ENCODE peak calls at places on chromosome 7, in ten cellular contexts. A is GM13977; U is CD4-positive, alpha-beta T cell; B is Peyer's patch; J is BE2C; Z is bronchial epithelial cell; Q is progenitor cell of endocrine pancreas; M is left ventricle myocardium inferior; W is uterus; S is lower leg skin. R is an unnamed sample.
A peak's percentile ranks its signal among the peaks of the same experiment; 100 is the strongest.

GRCh38 chr7:64869912-64870562 is 33.0 kb upstream of the ZNF273 start:
- DNase-seq in A (no peak), U (no peak), B (peak; percentile 30), J (no peak), Z (no peak), Q (no peak), M (no peak), W (no peak), S (peak; percentile 76), R (no peak)

GRCh38 chr7:157347217-157347904 is 10.6 kb downstream of the DNAJB6 start:
- DNase-seq in A (no peak), U (no peak), B (no peak), J (no peak), Z (peak; percentile 85), Q (no peak), M (peak; percentile 29), W (peak; percentile 78), S (peak; percentile 89), R (no peak)

GRCh38 chr7:44284216-44284615 is 41.2 kb downstream of the CAMK2B start:
- DNase-seq in A (no peak), U (no peak), B (peak; percentile 36), J (peak; percentile 26), Z (no peak), Q (no peak), M (peak; percentile 10), W (peak; percentile 9), S (peak; percentile 83), R (peak; percentile 11)

GRCh38 chr7:1099154-1099542 is 11.2 kb downstream of the GPER1 start:
- DNase-seq in A (no peak), U (no peak), B (no peak), J (no peak), Z (no peak), Q (no peak), M (no peak), W (no peak), S (no peak), R (no peak)

GRCh38 chr7:148540041-148540738 is 50.4 kb upstream of the C7orf33 start:
- DNase-seq in A (no peak), U (no peak), B (peak; percentile 58), J (no peak), Z (peak; percentile 68), Q (no peak), M (peak; percentile 65), W (peak; percentile 68), S (no peak), R (no peak)

GRCh38 chr7:8379264-8379663 is 54.1 kb upstream of the NXPH1 start:
- DNase-seq in A (no peak), U (no peak), B (no peak), J (no peak), Z (no peak), Q (no peak), M (no peak), W (no peak), S (no peak), R (no peak)

GRCh38 chr7:155188821-155189599 is 108.7 kb upstream of the INSIG1 start:
- DNase-seq in A (no peak), U (no peak), B (no peak), J (no peak), Z (peak; percentile 37), Q (no peak), M (no peak), W (no peak), S (peak; percentile 71), R (no peak)

GRCh38 chr7:40755438-40755837 is 620.6 kb downstream of the SUGCT start:
- DNase-seq in A (no peak), U (no peak), B (peak; percentile 70), J (no peak), Z (no peak), Q (no peak), M (no peak), W (no peak), S (no peak), R (no peak)

GRCh38 chr7:140605337-140605736 is 35.3 kb downstream of the DENND2A start:
- DNase-seq in A (no peak), U (no peak), B (no peak), J (no peak), Z (peak; percentile 14), Q (no peak), M (no peak), W (no peak), S (no peak), R (no peak)

GRCh38 chr7:32501522-32501921 is 6.2 kb downstream of the AVL9 start:
- DNase-seq in A (no peak), U (no peak), B (no peak), J (no peak), Z (peak; percentile 82), Q (no peak), M (no peak), W (no peak), S (no peak), R (no peak)

GRCh38 chr7:140923358-140924006 is 1.2 kb downstream of the BRAF start:
- DNase-seq in A (no peak), U (no peak), B (no peak), J (peak; percentile 14), Z (peak; percentile 19), Q (no peak), M (no peak), W (no peak), S (no peak), R (no peak)

GRCh38 chr7:121744319-121744718 is 128.6 kb upstream of the PTPRZ1 start:
- DNase-seq in A (no peak), U (no peak), B (no peak), J (no peak), Z (peak; percentile 93), Q (no peak), M (no peak), W (no peak), S (no peak), R (no peak)

GRCh38 chr7:7702826-7703225 is 15.6 kb downstream of the RPA3 start:
- DNase-seq in A (no peak), U (no peak), B (no peak), J (no peak), Z (no peak), Q (no peak), M (no peak), W (no peak), S (no peak), R (no peak)

GRCh38 chr7:41188163-41189130 is 514.4 kb downstream of the INHBA start:
- DNase-seq in A (no peak), U (no peak), B (no peak), J (no peak), Z (peak; percentile 92), Q (no peak), M (no peak), W (no peak), S (no peak), R (no peak)

DNA sequence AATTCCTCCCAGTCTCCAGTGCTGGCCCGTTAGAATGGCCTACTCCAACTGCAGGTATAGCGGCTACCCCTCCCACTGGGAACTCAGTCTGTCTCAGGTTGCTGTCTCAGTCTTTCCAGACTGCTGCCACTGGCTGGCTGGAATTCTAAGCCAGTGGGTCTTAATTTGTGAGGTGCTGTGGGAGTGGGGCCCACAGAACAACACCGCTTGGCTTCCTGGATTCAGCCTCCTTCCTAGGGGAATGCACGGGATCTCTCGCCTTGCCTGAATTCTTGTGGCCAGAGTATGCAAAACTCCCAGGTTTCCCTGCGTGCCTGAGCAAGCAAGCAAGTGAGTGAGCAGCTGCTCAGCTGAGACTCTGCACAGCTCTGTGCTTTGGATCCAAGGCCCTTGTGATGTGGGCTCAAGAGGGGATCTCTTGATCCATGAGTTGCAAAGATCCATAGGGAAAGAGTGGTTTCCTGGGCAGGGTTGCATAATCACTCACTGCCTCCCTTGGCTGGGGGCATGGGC is 41.5 kb upstream of the GPR141 start:
- DNase-seq in A (no peak), U (no peak), B (no peak), J (no peak), Z (peak; percentile 45), Q (no peak), M (no peak), W (no peak), S (no peak), R (no peak)
- TF ChIP-seq CTCF in A (no peak), U (no peak), B (no peak), J (no peak), Z (no peak), Q (no peak), M (no peak), W (no peak), S (no peak), R (no peak)

DNA sequence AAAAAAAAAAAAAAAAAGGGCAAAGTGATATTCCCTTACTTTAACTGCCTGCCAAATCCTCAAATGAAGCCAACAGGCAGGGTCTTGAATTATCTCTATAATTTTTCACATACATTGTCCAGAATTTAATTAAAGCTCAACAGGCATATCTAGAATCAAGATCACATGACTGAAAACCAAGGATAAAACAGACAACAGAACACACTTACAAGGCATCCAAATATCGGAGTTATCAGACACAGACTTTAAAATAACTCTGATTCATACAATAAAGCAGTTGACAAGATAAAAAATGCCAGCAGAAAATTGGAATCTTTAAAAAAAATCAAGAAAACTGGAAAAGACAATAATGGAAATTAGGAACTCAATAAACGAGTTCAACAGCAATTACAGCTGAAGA is 10.7 kb downstream of the CYTH3 start:
- DNase-seq in A (no peak), U (no peak), B (no peak), J (no peak), Z (no peak), Q (no peak), M (no peak), W (no peak), S (no peak), R (no peak)
- TF ChIP-seq CTCF in A (no peak), U (no peak), B (no peak), J (no peak), Z (no peak), Q (no peak), M (no peak), W (no peak), S (no peak), R (no peak)

DNA sequence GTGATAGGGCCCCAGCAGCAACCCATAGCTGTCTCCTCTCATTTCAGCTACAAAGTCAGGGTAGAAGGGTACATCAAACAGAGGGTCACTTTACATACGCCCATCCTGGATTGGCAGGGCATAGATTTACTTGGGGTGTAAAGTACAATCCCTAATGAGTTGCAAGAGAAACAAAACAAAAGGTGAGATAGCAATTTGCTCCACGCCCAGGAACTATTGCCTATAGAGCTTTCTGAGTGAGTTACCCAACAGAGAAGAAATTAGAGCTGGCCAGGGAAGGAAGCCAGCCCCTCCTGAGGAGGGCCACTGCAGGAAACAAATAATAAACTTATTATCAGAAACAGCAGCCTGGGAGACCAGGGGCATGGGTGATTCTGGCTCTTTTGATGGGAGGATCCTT is 47.5 kb downstream of the SLC26A5 start:
- DNase-seq in A (no peak), U (no peak), B (no peak), J (no peak), Z (no peak), Q (no peak), M (no peak), W (no peak), S (no peak), R (no peak)
- TF ChIP-seq CTCF in A (no peak), U (no peak), B (no peak), J (no peak), Z (no peak), Q (no peak), M (no peak), W (no peak), S (no peak), R (no peak)

DNA sequence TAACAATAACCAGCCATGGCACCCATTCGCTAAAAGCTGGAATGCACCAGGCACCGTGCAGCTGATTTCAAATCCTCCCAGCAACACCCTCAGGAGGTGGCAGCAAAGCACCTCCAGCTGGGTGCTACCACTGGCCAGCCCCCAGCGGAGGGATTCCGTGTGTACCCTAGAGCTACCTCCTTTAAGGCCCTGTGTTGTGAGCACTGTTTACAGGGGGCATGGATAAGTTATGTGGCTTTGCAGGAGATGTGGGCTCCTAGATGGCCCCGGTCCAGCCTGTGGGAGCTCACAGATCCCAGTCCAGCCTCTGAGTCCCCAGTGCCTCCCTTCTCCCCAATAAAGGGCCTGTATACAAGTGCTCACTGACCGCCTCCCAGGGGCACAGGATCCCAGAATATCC is 27.1 kb downstream of the TNRC18 start:
- DNase-seq in A (peak; percentile 83), U (peak; percentile 53), B (peak; percentile 73), J (no peak), Z (peak; percentile 46), Q (no peak), M (no peak), W (no peak), S (no peak), R (peak; percentile 64)
- TF ChIP-seq CTCF in A (peak; percentile 52), U (peak; percentile 61), B (no peak), J (no peak), Z (peak; percentile 66), Q (no peak), M (peak; percentile 26), W (no peak), S (no peak), R (peak; percentile 32)

R was measured in natural killer cell.